ENCODE peak calls at places on chromosomes 3 and 15, in six cellular contexts. K, S, C, P, Z and X are unnamed samples.

GRCh38 chr3:31606453-31606852 is 73.7 kb downstream of the STT3B start:
- DNase-seq in K (no peak), S (no peak), C (peak; percentile 37), P (no peak), Z (no peak), X (no peak)

GRCh38 chr3:134496481-134497071 is 10.7 kb downstream of the CEP63 start:
- DNase-seq in K (no peak), S (peak; percentile 60), C (peak; percentile 78), P (no peak), Z (no peak), X (no peak)

GRCh38 chr3:170055209-170055608 is 17.4 kb downstream of the GPR160 start:
- DNase-seq in K (no peak), S (no peak), C (no peak), P (peak; percentile 63), Z (peak; percentile 28), X (no peak)

GRCh38 chr15:94704946-94705345 is 473.6 kb downstream of the MCTP2 start:
- DNase-seq in K (no peak), S (no peak), C (no peak), P (no peak), Z (no peak), X (no peak)

GRCh38 chr15:40128746-40129660 is 20.3 kb upstream of the BMF start:
- DNase-seq in K (no peak), S (no peak), C (no peak), P (no peak), Z (no peak), X (no peak)

GRCh38 chr3:51718547-51719412 is 11.9 kb downstream of the GRM2 start:
- DNase-seq in K (peak; percentile 64), S (peak; percentile 89), C (peak; percentile 62), P (peak; percentile 23), Z (peak; percentile 92), X (peak; percentile 75)

GRCh38 chr3:150215616-150216015 is 192.5 kb upstream of the TSC22D2 start:
- DNase-seq in K (no peak), S (no peak), C (no peak), P (no peak), Z (no peak), X (no peak)

GRCh38 chr3:38117748-38118420 is 19.0 kb downstream of the ACAA1 start:
- DNase-seq in K (peak; percentile 65), S (peak; percentile 80), C (peak; percentile 83), P (peak; percentile 41), Z (peak; percentile 87), X (peak; percentile 81)

GRCh38 chr3:191065183-191065805 is 133.7 kb upstream of the OSTN start:
- DNase-seq in K (no peak), S (no peak), C (no peak), P (no peak), Z (no peak), X (no peak)

GRCh38 chr15:77528968-77529319 is 103.8 kb downstream of the LINGO1 start:
- DNase-seq in K (no peak), S (peak; percentile 81), C (no peak), P (no peak), Z (no peak), X (no peak)

DNA sequence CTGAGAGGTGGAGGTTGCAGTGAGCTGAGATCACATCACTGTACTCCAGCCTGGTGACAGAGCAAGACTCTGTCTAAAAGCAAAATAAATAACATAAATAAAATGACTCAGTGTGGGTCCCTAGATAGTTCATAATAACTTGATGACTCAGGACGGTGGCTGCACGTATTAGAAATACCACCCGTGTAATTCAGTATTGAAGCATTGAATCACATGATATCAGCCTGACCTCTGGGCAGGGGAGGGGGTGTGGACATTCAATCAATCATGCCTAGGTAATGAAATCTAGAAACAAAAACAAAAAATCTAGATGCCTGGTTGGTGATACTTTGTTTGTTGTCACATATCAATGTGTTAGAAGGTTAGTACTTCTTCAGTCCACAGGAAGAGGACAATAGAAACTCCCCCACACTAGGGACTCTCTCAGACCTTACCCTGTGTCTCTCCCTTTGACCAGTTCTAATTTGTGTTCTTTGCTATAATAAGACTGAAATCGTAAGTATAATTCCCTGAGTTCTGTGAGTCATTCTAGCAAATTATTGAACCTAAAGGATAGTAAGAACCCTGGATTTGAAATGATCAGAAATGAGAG is 177.3 kb downstream of the GAP43 start:
- DNase-seq in K (no peak), S (no peak), C (no peak), P (no peak), Z (no peak), X (no peak)
- TF ChIP-seq GABPA in K (no peak), S (no peak), C (no peak), P (no peak), Z (no peak), X (no peak)

GRCh38 chr3:14016900-14017475 is 107.7 kb downstream of the CHCHD4 start:
- DNase-seq in K (peak; percentile 38), S (no peak), C (no peak), P (no peak), Z (no peak), X (no peak)

DNA sequence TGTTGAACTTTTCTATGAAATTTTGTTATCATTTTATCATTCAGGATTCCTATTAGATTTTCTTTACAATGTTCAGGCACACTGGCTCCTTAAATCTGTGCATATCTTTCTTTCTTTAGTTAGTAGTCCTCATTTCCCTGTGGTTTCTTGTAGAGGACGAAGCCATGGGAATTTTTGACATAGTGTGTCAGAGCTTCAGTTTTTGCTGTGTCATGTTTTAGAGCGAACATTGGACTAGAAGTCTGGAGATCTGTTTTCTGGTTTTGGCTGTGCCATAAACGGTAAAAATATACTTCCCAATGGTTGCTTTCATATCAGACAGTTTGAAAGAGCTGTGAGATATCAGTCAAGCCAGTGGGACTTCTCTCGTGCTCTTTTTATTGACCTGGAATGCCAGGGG is 105.2 kb downstream of the CHCHD4 start:
- DNase-seq in K (no peak), S (no peak), C (no peak), P (no peak), Z (no peak), X (no peak)
- TF ChIP-seq GABPA in K (no peak), S (no peak), C (no peak), P (no peak), Z (no peak), X (no peak)

GRCh38 chr3:105747621-105748165 is 121.1 kb downstream of the CBLB start:
- DNase-seq in K (no peak), S (no peak), C (no peak), P (no peak), Z (no peak), X (no peak)

GRCh38 chr3:105747056-105747455 is 121.8 kb downstream of the CBLB start:
- DNase-seq in K (no peak), S (no peak), C (no peak), P (no peak), Z (no peak), X (no peak)

GRCh38 chr3:105758451-105758850 is 110.4 kb downstream of the CBLB start:
- DNase-seq in K (no peak), S (no peak), C (no peak), P (no peak), Z (no peak), X (no peak)

GRCh38 chr3:105755121-105755886 is 113.5 kb downstream of the CBLB start:
- DNase-seq in K (no peak), S (no peak), C (no peak), P (no peak), Z (no peak), X (no peak)

DNA sequence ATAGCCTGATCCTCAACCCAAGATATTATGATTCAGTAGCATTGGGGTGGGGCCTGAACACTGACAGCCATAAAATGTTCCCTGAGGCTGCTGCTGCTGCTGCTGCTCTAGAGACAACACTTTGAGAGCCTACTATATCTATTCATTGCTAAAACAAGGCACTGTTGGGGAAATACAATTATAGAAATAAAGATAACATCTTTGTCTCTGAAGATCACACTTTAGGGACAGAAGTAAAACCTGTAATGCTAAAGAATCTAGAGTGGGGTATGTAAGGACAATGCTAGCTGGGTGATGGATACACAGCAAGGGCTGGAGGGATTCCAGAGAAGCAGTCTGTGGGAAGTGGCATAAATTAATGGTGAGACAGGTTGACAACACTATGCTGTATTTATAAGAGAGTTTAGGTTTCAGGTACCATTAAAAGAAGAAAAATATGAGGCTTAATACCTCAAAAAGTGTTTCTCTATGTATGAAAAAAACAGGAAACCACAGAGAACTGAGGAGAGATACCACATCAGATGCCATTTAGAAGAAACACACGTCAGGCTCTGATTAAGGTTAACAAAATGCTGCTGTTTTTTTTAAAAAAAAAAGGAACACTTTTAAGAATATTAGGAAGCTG is 115.9 kb downstream of the CBLB start:
- DNase-seq in K (no peak), S (peak; percentile 52), C (no peak), P (no peak), Z (no peak), X (no peak)
- TF ChIP-seq GABPA in K (no peak), S (no peak), C (no peak), P (no peak), Z (no peak), X (no peak)

GRCh38 chr3:95228416-95228815 is 1165.6 kb downstream of the NSUN3 start:
- DNase-seq in K (no peak), S (no peak), C (no peak), P (no peak), Z (no peak), X (no peak)
- TF ChIP-seq GABPA in K (no peak), S (no peak), C (no peak), P (no peak), Z (no peak), X (no peak)

DNA sequence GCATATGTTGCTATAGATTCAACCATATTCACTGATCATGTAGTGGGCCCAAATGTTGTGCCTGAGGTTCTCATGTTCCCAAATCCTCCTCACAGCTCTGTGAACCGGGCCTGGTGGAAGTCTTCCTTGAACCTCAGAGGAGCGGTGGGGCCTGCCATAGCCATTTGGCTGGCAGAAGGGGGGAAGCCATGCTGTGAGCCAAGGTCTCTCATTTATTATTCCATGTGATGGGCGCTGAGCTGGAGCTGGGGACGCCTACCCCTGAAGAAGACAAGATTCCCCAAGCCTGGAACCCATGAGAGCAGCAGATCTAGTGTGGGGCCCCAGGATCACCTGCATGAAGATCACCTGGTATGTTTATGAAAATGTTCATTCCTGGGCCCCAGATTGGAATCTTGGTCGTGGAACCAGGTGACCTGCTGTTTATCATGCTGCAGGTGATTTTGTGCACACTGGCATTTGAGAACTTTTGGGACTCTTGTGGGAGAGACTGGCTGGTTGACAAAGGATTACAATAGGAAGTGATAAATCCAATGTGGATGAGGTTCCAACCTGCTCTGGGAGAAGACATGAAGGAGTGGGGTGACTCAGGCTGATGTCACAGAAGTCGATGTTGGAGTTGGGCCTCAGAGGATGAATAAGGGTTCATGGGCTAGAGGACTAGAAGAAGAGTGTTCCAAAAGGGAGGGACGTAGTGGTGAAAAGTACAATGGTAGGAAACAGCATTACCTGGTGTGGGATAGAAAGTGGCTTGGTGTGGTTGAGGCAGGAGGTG is 102.1 kb downstream of the ASB7 start:
- DNase-seq in K (no peak), S (no peak), C (no peak), P (no peak), Z (no peak), X (no peak)
- TF ChIP-seq GABPA in K (no peak), S (no peak), C (no peak), P (no peak), Z (no peak), X (no peak)

GRCh38 chr3:179347108-179347382 is 464 bp upstream of the MFN1 start:
- DNase-seq in K (no peak), S (peak; percentile 18), C (no peak), P (no peak), Z (no peak), X (no peak)

GRCh38 chr3:179347383-179348194 is at the start of gene MFN1:
- DNase-seq in K (peak; percentile 93), S (peak; percentile 91), C (peak; percentile 96), P (peak; percentile 87), Z (peak; percentile 79), X (peak; percentile 68)

GRCh38 chr3:179348325-179349013 is 960 bp downstream of the MFN1 start:
- DNase-seq in K (peak; percentile 7), S (no peak), C (peak; percentile 35), P (peak; percentile 80), Z (no peak), X (peak; percentile 43)
- TF ChIP-seq GABPA in K (no peak), S (no peak), C (no peak), P (no peak), Z (no peak), X (no peak)

GRCh38 chr3:181705081-181705480 is 6.6 kb upstream of the SOX2 start:
- DNase-seq in K (no peak), S (no peak), C (no peak), P (no peak), Z (peak; percentile 46), X (no peak)
- TF ChIP-seq GABPA in K (no peak), S (no peak), C (no peak), P (no peak), Z (no peak), X (no peak)